ENCODE peak calls at places on chromosomes 11 and 22, in seven cellular contexts. P is GM20000, Y is progenitor cell of endocrine pancreas, I is mucosa of descending colon, S is brain microvascular endothelial cell, R is heart left ventricle, N is foreskin fibroblast. T is an unnamed sample.

GRCh38 chr22:23767673-23768548 is at the start of gene CHCHD10:
- DNase-seq in P (peak; percentile 92), Y (peak; percentile 80), I (peak; percentile 92), S (peak; percentile 61), R (peak; percentile 88), N (peak; percentile 67), T (peak; percentile 62)

GRCh38 chr22:30802202-30803166 is 107.8 kb downstream of the OSBP2 start:
- DNase-seq in P (peak; percentile 86), Y (peak; percentile 91), I (peak; percentile 93), S (peak; percentile 77), R (peak; percentile 83), N (peak; percentile 93), T (peak; percentile 36)

GRCh38 chr11:2670541-2671100 is 29.2 kb downstream of the KCNQ1OT1 start:
- DNase-seq in P (no peak), Y (no peak), I (no peak), S (no peak), R (no peak), N (no peak), T (no peak)

GRCh38 chr11:102886999-102887398 is 12.2 kb upstream of the MMP12 start:
- DNase-seq in P (no peak), Y (no peak), I (no peak), S (no peak), R (no peak), N (no peak), T (no peak)

GRCh38 chr11:1402355-1402754 is 12.6 kb downstream of the BRSK2 start:
- DNase-seq in P (no peak), Y (no peak), I (no peak), S (no peak), R (no peak), N (no peak), T (no peak)

GRCh38 chr11:118619444-118620205 is 12.2 kb downstream of the PHLDB1 start:
- DNase-seq in P (no peak), Y (no peak), I (no peak), S (peak; percentile 97), R (peak; percentile 72), N (peak; percentile 94), T (no peak)

GRCh38 chr11:69111578-69112247 is 44.0 kb upstream of the SMIM38 start:
- DNase-seq in P (no peak), Y (no peak), I (peak; percentile 3), S (no peak), R (no peak), N (no peak), T (no peak)

GRCh38 chr11:86758171-86758570 is 42.2 kb upstream of the PRSS23 start:
- DNase-seq in P (no peak), Y (no peak), I (no peak), S (no peak), R (no peak), N (no peak), T (no peak)

GRCh38 chr22:49966716-49967332 is 6.3 kb downstream of the PIM3 start:
- DNase-seq in P (no peak), Y (peak; percentile 10), I (peak; percentile 53), S (no peak), R (peak; percentile 30), N (peak; percentile 56), T (peak; percentile 63)

GRCh38 chr11:118921121-118921928 is 4.4 kb downstream of the BCL9L start:
- DNase-seq in P (no peak), Y (no peak), I (peak; percentile 63), S (peak; percentile 77), R (no peak), N (peak; percentile 92), T (no peak)

GRCh38 chr22:45163074-45163416 is 680 bp upstream of the NUP50 start:
- DNase-seq in P (no peak), Y (no peak), I (no peak), S (no peak), R (no peak), N (no peak), T (no peak)

GRCh38 chr11:134522782-134523570 is 110.9 kb upstream of the B3GAT1 start:
- DNase-seq in P (no peak), Y (no peak), I (no peak), S (no peak), R (no peak), N (no peak), T (no peak)

GRCh38 chr11:116500002-116500832 is 272.6 kb downstream of the BUD13 start:
- DNase-seq in P (no peak), Y (no peak), I (no peak), S (no peak), R (no peak), N (no peak), T (no peak)

GRCh38 chr11:121534131-121535093 is 81.6 kb upstream of the SORL1-AS1 start:
- DNase-seq in P (no peak), Y (no peak), I (no peak), S (no peak), R (no peak), N (peak; percentile 43), T (no peak)

GRCh38 chr22:37145415-37146385 is 4.0 kb downstream of the IL2RB start:
- DNase-seq in P (no peak), Y (no peak), I (no peak), S (no peak), R (no peak), N (no peak), T (no peak)

GRCh38 chr22:28802595-28803087 is 2.3 kb upstream of the XBP1 start:
- DNase-seq in P (no peak), Y (no peak), I (peak; percentile 26), S (no peak), R (no peak), N (no peak), T (no peak)
- TF ChIP-seq CTCF in P (no peak), Y (peak; percentile 27), I (no peak), S (peak; percentile 19), R (no peak), N (no peak), T (no peak)

GRCh38 chr22:27331526-27332281 is 469.9 kb downstream of the MN1 start:
- DNase-seq in P (no peak), Y (peak; percentile 18), I (no peak), S (peak; percentile 42), R (no peak), N (peak; percentile 16), T (no peak)
- TF ChIP-seq CTCF in P (no peak), Y (peak; percentile 53), I (no peak), S (peak; percentile 79), R (peak; percentile 46), N (peak; percentile 35), T (no peak)

GRCh38 chr11:30317030-30317429 is 5.9 kb upstream of the ARL14EP start:
- DNase-seq in P (peak; percentile 15), Y (no peak), I (no peak), S (no peak), R (no peak), N (no peak), T (no peak)

GRCh38 chr11:30313580-30313979 is 9.3 kb upstream of the ARL14EP start:
- DNase-seq in P (no peak), Y (no peak), I (no peak), S (no peak), R (no peak), N (peak; percentile 5), T (no peak)

GRCh38 chr11:30312243-30312642 is 10.7 kb upstream of the ARL14EP start:
- DNase-seq in P (no peak), Y (no peak), I (no peak), S (no peak), R (no peak), N (no peak), T (no peak)

GRCh38 chr11:30316237-30316636 is 6.7 kb upstream of the ARL14EP start:
- DNase-seq in P (no peak), Y (no peak), I (no peak), S (no peak), R (no peak), N (no peak), T (no peak)

DNA sequence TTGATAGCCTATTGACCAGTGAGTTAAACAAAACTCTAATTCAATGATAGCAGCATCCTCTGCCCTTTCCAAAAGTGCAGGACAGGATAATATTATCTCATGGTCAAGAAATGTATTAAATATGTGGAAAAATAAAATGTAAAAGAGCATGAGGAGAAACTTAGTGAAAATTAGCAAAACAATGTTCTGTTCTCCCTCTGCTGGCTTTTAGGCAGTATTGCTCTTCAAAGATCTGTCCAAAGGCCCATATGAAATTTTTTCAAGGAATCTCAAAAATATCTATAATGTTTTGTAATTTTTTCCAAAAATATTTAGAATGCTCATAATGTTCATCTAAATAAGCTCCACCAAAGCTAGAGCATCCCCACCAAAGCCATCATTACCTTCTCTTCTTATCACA is 8.3 kb upstream of the ARL14EP start:
- DNase-seq in P (no peak), Y (no peak), I (no peak), S (no peak), R (no peak), N (peak; percentile 6), T (no peak)
- TF ChIP-seq CTCF in P (no peak), Y (peak; percentile 69), I (no peak), S (peak; percentile 65), R (peak; percentile 37), N (peak; percentile 46), T (no peak)

GRCh38 chr11:123653405-123653996 is 923 bp downstream of the SCN3B start:
- DNase-seq in P (no peak), Y (no peak), I (no peak), S (no peak), R (no peak), N (no peak), T (no peak)
- TF ChIP-seq CTCF in P (no peak), Y (peak; percentile 50), I (no peak), S (peak; percentile 36), R (no peak), N (no peak), T (no peak)